ENCODE peak calls at places on chromosome 11, in seven cellular contexts. Y, T, C, B, O, H and P are unnamed samples.

GRCh38 chr11:17077240-17077519 is 287 bp downstream of the RPS13 start:
- DNase-seq in T (no peak), H (no peak), Y (no peak), O (no peak), C (no peak), B (no peak), P (peak; percentile 29)

GRCh38 chr11:108916290-108916689 is 251.4 kb downstream of the DDX10 start:
- DNase-seq in Y (no peak), B (no peak), T (no peak), H (no peak), O (no peak), C (no peak), P (no peak)

GRCh38 chr11:121299417-121299816 is 6.8 kb downstream of the SC5D start:
- DNase-seq in H (no peak), T (no peak), O (no peak), C (no peak), B (no peak), Y (no peak), P (no peak)

GRCh38 chr11:65767406-65767805 is 13.4 kb downstream of the AP5B1 start:
- DNase-seq in C (no peak), T (no peak), B (no peak), O (no peak), Y (no peak), H (no peak), P (no peak)

GRCh38 chr11:77172666-77172982 is 44.6 kb downstream of the MYO7A start:
- DNase-seq in T (no peak), C (no peak), H (peak; percentile 45), O (no peak), Y (no peak), B (no peak), P (peak; percentile 51)

GRCh38 chr11:71342116-71342515 is 89.7 kb upstream of the SHANK2 start:
- DNase-seq in B (no peak), O (no peak), Y (no peak), T (no peak), H (peak; percentile 44), C (peak; percentile 61), P (peak; percentile 39)

GRCh38 chr11:76782526-76783293 is 446 bp upstream of the TSKU start:
- DNase-seq in Y (peak; percentile 90), H (peak; percentile 85), C (peak; percentile 91), O (peak; percentile 97), B (peak; percentile 93), T (peak; percentile 79), P (peak; percentile 99)

GRCh38 chr11:10109836-10110235 is 184.2 kb downstream of the SBF2 start:
- DNase-seq in O (no peak), Y (no peak), H (no peak), B (no peak), C (no peak), T (no peak), P (peak; percentile 90)

GRCh38 chr11:73576226-73576625 is 21.7 kb downstream of the FAM168A start:
- DNase-seq in C (no peak), O (no peak), Y (no peak), T (no peak), H (no peak), B (no peak), P (no peak)

GRCh38 chr11:63639195-63639832 is 25.1 kb upstream of the PLAAT3 start:
- DNase-seq in T (no peak), Y (no peak), B (no peak), H (no peak), O (no peak), C (no peak), P (peak; percentile 42)

GRCh38 chr11:95512177-95512576 is 277.4 kb downstream of the FAM76B start:
- DNase-seq in B (peak; percentile 25), Y (no peak), O (no peak), T (peak; percentile 32), H (no peak), C (no peak), P (peak; percentile 42)

GRCh38 chr11:10856689-10857603 is 907 bp downstream of the ZBED5 start:
- DNase-seq in O (peak; percentile 55), B (peak; percentile 78), T (peak; percentile 53), C (no peak), H (peak; percentile 50), Y (peak; percentile 43), P (peak; percentile 32)

GRCh38 chr11:63858628-63859550 is 20.0 kb downstream of the MARK2 start:
- DNase-seq in O (peak; percentile 55), B (peak; percentile 51), H (no peak), T (no peak), Y (no peak), C (no peak), P (peak; percentile 94)

GRCh38 chr11:85723088-85723487 is 37.1 kb upstream of the CCDC89 start:
- DNase-seq in H (no peak), O (no peak), Y (no peak), C (no peak), B (no peak), T (no peak), P (no peak)

GRCh38 chr11:129720156-129720555 is 95.5 kb upstream of the TMEM45B start:
- DNase-seq in H (no peak), C (no peak), T (no peak), Y (no peak), B (no peak), O (no peak), P (no peak)

GRCh38 chr11:95088946-95089619 is 563 bp upstream of the ENDOD1 start:
- DNase-seq in T (no peak), Y (no peak), B (no peak), O (no peak), C (no peak), H (no peak), P (no peak)

GRCh38 chr11:17552041-17552355 is 4.9 kb downstream of the OTOG start:
- DNase-seq in O (no peak), B (no peak), H (no peak), C (no peak), T (no peak), Y (no peak), P (no peak)

GRCh38 chr11:61539958-61540357 is 31.4 kb downstream of the LRRC10B start:
- DNase-seq in C (no peak), O (no peak), B (no peak), T (no peak), Y (no peak), H (no peak), P (no peak)

GRCh38 chr11:84117394-84117793 is 831.2 kb upstream of the CCDC90B start:
- DNase-seq in T (no peak), B (no peak), O (no peak), C (no peak), Y (no peak), H (no peak), P (peak; percentile 23)

GRCh38 chr11:129440028-129440630 is 64.5 kb downstream of the BARX2 start:
- DNase-seq in H (no peak), O (no peak), B (no peak), Y (no peak), T (peak; percentile 38), C (no peak), P (no peak)

GRCh38 chr11:80155412-80156017 is 714.7 kb upstream of the TENM4 start:
- DNase-seq in C (no peak), T (no peak), H (no peak), Y (no peak), O (no peak), B (no peak), P (peak; percentile 52)

GRCh38 chr11:105000167-105000566 is 22.8 kb downstream of the CASP5 start:
- DNase-seq in B (no peak), C (no peak), Y (no peak), T (no peak), H (no peak), O (no peak), P (peak; percentile 26)

GRCh38 chr11:84358034-84358433 is 1071.9 kb upstream of the CCDC90B start:
- DNase-seq in T (no peak), C (no peak), H (no peak), O (no peak), B (no peak), Y (no peak), P (no peak)

GRCh38 chr11:30697032-30697431 is 110.9 kb upstream of the MPPED2 start:
- DNase-seq in Y (no peak), O (no peak), H (no peak), C (no peak), T (no peak), B (no peak), P (no peak)

GRCh38 chr11:76552987-76553386 is 108.2 kb downstream of the EMSY start:
- DNase-seq in Y (no peak), B (no peak), T (no peak), C (no peak), O (no peak), H (no peak), P (no peak)

GRCh38 chr11:72243567-72244316 is at the start of gene PHOX2A:
- DNase-seq in O (no peak), T (no peak), C (peak; percentile 56), B (no peak), Y (peak; percentile 4), H (no peak), P (no peak)

GRCh38 chr11:69685348-69685747 is 10.2 kb upstream of the LTO1 start:
- DNase-seq in O (no peak), H (no peak), B (no peak), T (no peak), Y (no peak), C (peak; percentile 25), P (no peak)
- H3K4me3 ChIP-seq in O (no peak overlapping the region), H (no peak overlapping the region), B (peak overlapping the region; percentile 9), T (no peak overlapping the region), Y (no peak overlapping the region), C (no peak overlapping the region), P (no peak overlapping the region)

GRCh38 chr11:59562292-59562691 is 51.0 kb downstream of the OR4D9 start:
- DNase-seq in C (no peak), O (no peak), B (no peak), H (no peak), Y (no peak), T (no peak), P (no peak)
- TF ChIP-seq CTCF in C (no peak), O (no peak), B (no peak), H (no peak), Y (no peak), T (no peak), P (no peak)

GRCh38 chr11:122882189-122882808 is at the start of gene JHY:
- DNase-seq in B (no peak), O (no peak), T (no peak), Y (peak; percentile 44), C (no peak), H (no peak), P (no peak)
- H3K4me3 ChIP-seq in B (peak within 1 kb of the TSS; percentile 66), O (peak within 1 kb of the TSS; percentile 45), T (peak within 1 kb of the TSS; percentile 64), Y (peak within 1 kb of the TSS; percentile 74), C (peak within 1 kb of the TSS; percentile 73), H (peak within 1 kb of the TSS; percentile 73), P (peak within 1 kb of the TSS; percentile 74)

GRCh38 chr11:19013181-19013857 is 47.2 kb downstream of the MRGPRX2 start:
- DNase-seq in Y (no peak), O (no peak), T (no peak), B (no peak), C (no peak), H (no peak), P (no peak)
- TF ChIP-seq CTCF in Y (no peak), O (no peak), T (no peak), B (no peak), C (no peak), H (no peak), P (no peak)

DNA sequence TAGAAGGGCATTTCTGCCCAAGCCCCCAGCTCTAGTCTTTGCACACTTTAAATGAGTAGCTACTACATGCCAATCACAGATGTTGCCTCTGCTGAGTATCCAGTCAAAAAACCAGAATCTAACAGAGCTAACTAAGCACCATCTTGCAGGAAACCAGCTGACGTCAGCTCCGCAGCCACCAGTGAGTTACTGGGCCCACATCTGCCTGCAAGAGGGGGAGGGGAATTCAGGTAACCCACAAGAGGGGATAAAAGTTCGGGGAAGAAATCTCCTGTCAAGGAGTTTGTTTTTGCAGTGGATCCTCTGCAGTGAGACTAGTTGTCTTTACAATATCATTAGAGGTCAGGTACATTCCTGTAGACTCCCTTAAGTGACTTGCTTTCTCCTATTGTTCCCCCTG is 9.2 kb downstream of the CD44 start:
- DNase-seq in Y (no peak), B (no peak), C (no peak), T (no peak), O (no peak), H (no peak), P (no peak)
- H3K4me3 ChIP-seq in Y (no peak overlapping the region), B (no peak overlapping the region), C (no peak overlapping the region), T (no peak overlapping the region), O (no peak overlapping the region), H (no peak overlapping the region), P (no peak overlapping the region)